ENCODE peak calls at places on chromosomes 13 and 19, in ten cellular contexts. E is T-helper 17 cell, B is hippocampal formation, Q is mucosa of descending colon, G is A172, J is NCI-H1105, T is EH, C is kidney glomerular epithelial cell, S is body of pancreas, L is putamen. M is an unnamed sample.

GRCh38 chr13:112140366-112140765 is 73.4 kb downstream of the SOX1 start:
- DNase-seq in J (no peak), S (no peak), B (no peak), Q (no peak), E (no peak), L (no peak), T (no peak), C (no peak), G (no peak), M (no peak)

GRCh38 chr19:17420267-17420924 is 549 bp downstream of the MVB12A start:
- DNase-seq in Q (peak), L (no peak), T (peak), S (peak), J (peak), C (no peak), E (no peak), B (no peak), G (no peak), M (no peak)

GRCh38 chr13:111219950-111220349 is 100.5 kb upstream of the TEX29 start:
- DNase-seq in T (no peak), E (no peak), L (no peak), G (no peak), S (no peak), C (no peak), Q (no peak), J (no peak), B (no peak), M (no peak)

GRCh38 chr13:112986946-112987345 is 17.9 kb downstream of the MCF2L start:
- DNase-seq in J (no peak), E (no peak), T (no peak), C (no peak), S (no peak), L (no peak), Q (no peak), B (no peak), G (no peak), M (no peak)

GRCh38 chr19:17602872-17603552 is 47.6 kb downstream of the COLGALT1 start:
- DNase-seq in J (no peak), L (no peak), Q (no peak), S (no peak), B (no peak), G (no peak), T (no peak), C (no peak), E (no peak), M (no peak)

GRCh38 chr19:48495391-48495790 is 16.2 kb downstream of the LMTK3 start:
- DNase-seq in T (no peak), L (no peak), J (no peak), G (no peak), Q (no peak), S (no peak), E (no peak), B (no peak), C (no peak), M (no peak)

GRCh38 chr13:32164622-32165268 is 133.2 kb downstream of the FRY start:
- DNase-seq in S (peak), Q (no peak), G (peak), C (peak), B (no peak), L (peak), E (no peak), J (peak), T (peak), M (peak)

GRCh38 chr13:41401371-41401770 is 56.0 kb upstream of the RGCC start:
- DNase-seq in T (no peak), S (no peak), L (no peak), J (no peak), B (no peak), Q (no peak), C (no peak), G (no peak), E (no peak), M (no peak)

GRCh38 chr13:110687736-110688135 is 18.2 kb downstream of the CARS2 start:
- DNase-seq in T (no peak), J (no peak), C (no peak), L (no peak), Q (no peak), S (no peak), E (no peak), G (no peak), B (no peak), M (no peak)

GRCh38 chr19:17260842-17261325 is 3.7 kb downstream of the USHBP1 start:
- DNase-seq in L (no peak), C (peak), T (peak), E (peak), B (no peak), Q (peak), S (peak), G (peak), J (peak), M (peak)

GRCh38 chr19:28665748-28666147 is 547.2 kb downstream of the UQCRFS1 start:
- DNase-seq in S (no peak), G (no peak), Q (no peak), J (no peak), L (no peak), C (no peak), T (no peak), B (no peak), E (no peak), M (no peak)

GRCh38 chr13:106851251-106851650 is 283.3 kb upstream of the ARGLU1 start:
- DNase-seq in Q (no peak), G (peak), E (no peak), S (no peak), J (no peak), C (peak), T (no peak), L (no peak), B (no peak), M (no peak)